ENCODE peak calls at places on chromosomes 1 and 21, in five cellular contexts. G is adipocyte, X is Caco-2, F is right cardiac atrium, B is left ventricle myocardium inferior. S is an unnamed sample.
A peak's percentile ranks its signal among the peaks of the same experiment; 100 is the strongest.

GRCh38 chr1:18927082-18927653 is 24.8 kb upstream of the ALDH4A1 start:
- DNase-seq in F (peak; percentile 49), G (no peak), B (no peak), X (no peak), S (no peak)

GRCh38 chr1:54028306-54029251 is 10.6 kb upstream of the LDLRAD1 start:
- DNase-seq in G (no peak), F (no peak), B (no peak), X (no peak), S (no peak)

GRCh38 chr1:198086051-198086745 is 70.6 kb upstream of the NEK7 start:
- DNase-seq in G (no peak), X (no peak), B (no peak), F (no peak), S (no peak)

GRCh38 chr1:197444754-197445153 is 176.7 kb downstream of the CRB1 start:
- DNase-seq in G (peak; percentile 34), B (no peak), X (no peak), F (no peak), S (no peak)

GRCh38 chr1:54940027-54940426 is 40.4 kb upstream of the TMEM61 start:
- DNase-seq in B (no peak), G (peak; percentile 24), F (no peak), X (no peak), S (no peak)

GRCh38 chr1:168913711-168914463 is 184.9 kb upstream of the DPT start:
- DNase-seq in G (no peak), X (no peak), B (no peak), F (no peak), S (no peak)

GRCh38 chr1:17563494-17564281 is 24.2 kb downstream of the ARHGEF10L start:
- DNase-seq in F (no peak), X (no peak), G (no peak), B (peak; percentile 59), S (no peak)

GRCh38 chr1:229203030-229203751 is 67.7 kb upstream of the RAB4A start:
- DNase-seq in F (no peak), X (peak; percentile 96), B (no peak), G (no peak), S (no peak)

GRCh38 chr1:77382361-77382760 is 100.5 kb downstream of the AK5 start:
- DNase-seq in B (no peak), F (no peak), X (no peak), G (no peak), S (no peak)

GRCh38 chr21:43767980-43768867 is 7.9 kb downstream of the CSTB start:
- DNase-seq in X (peak; percentile 77), G (peak; percentile 85), B (no peak), F (no peak), S (no peak)

GRCh38 chr1:222880586-222880985 is 65.7 kb downstream of the DISP1 start:
- DNase-seq in B (no peak), X (no peak), F (no peak), G (no peak), S (no peak)

GRCh38 chr1:212782422-212783154 is 9.0 kb downstream of the NSL1 start:
- DNase-seq in X (no peak), G (peak; percentile 73), B (no peak), F (no peak), S (no peak)

GRCh38 chr1:159800177-159800935 is 1.8 kb upstream of the FCRL6 start:
- DNase-seq in X (no peak), B (no peak), G (no peak), F (no peak), S (no peak)

GRCh38 chr21:36923270-36923669 is 43.2 kb downstream of the HLCS start:
- DNase-seq in G (no peak), X (no peak), F (no peak), B (no peak), S (no peak)

GRCh38 chr1:215597961-215598360 is 30.9 kb downstream of the KCTD3 start:
- DNase-seq in G (peak; percentile 54), X (no peak), B (no peak), F (no peak), S (no peak)

GRCh38 chr1:47232187-47232874 is at the start of gene TAL1:
- DNase-seq in F (peak; percentile 79), X (no peak), B (no peak), G (no peak), S (no peak)
- H3K4me3 ChIP-seq in F (peak within 1 kb of the TSS; percentile 47), X (peak within 1 kb of the TSS; percentile 73), B (peak within 1 kb of the TSS; percentile 68), G (peak within 1 kb of the TSS; percentile 52), S (peak within 1 kb of the TSS; percentile 18)

GRCh38 chr21:42068592-42068991 is 2.5 kb upstream of the UMODL1 start:
- DNase-seq in X (no peak), G (no peak), B (no peak), F (peak; percentile 9), S (no peak)

GRCh38 chr21:42071146-42071737 is at the start of gene UMODL1:
- DNase-seq in B (no peak), F (peak; percentile 49), G (no peak), X (no peak), S (no peak)

GRCh38 chr21:42068256-42068545 is 2.9 kb upstream of the UMODL1 start:
- DNase-seq in F (no peak), X (no peak), G (no peak), B (no peak), S (no peak)

GRCh38 chr21:42067531-42068255 is 3.4 kb upstream of the UMODL1 start:
- DNase-seq in F (peak; percentile 22), B (no peak), G (no peak), X (peak; percentile 60), S (no peak)

GRCh38 chr21:42069327-42069726 is 1.8 kb upstream of the UMODL1 start:
- DNase-seq in B (no peak), G (no peak), F (no peak), X (no peak), S (no peak)
- H3K27me3 ChIP-seq in B (peaks cover 76% of the 10 kb centered on the region), G (peaks cover 60% of the 10 kb centered on the region), F (no peaks in the 10 kb centered on the region), X (no peaks in the 10 kb centered on the region), S (no peaks in the 10 kb centered on the region)

DNA sequence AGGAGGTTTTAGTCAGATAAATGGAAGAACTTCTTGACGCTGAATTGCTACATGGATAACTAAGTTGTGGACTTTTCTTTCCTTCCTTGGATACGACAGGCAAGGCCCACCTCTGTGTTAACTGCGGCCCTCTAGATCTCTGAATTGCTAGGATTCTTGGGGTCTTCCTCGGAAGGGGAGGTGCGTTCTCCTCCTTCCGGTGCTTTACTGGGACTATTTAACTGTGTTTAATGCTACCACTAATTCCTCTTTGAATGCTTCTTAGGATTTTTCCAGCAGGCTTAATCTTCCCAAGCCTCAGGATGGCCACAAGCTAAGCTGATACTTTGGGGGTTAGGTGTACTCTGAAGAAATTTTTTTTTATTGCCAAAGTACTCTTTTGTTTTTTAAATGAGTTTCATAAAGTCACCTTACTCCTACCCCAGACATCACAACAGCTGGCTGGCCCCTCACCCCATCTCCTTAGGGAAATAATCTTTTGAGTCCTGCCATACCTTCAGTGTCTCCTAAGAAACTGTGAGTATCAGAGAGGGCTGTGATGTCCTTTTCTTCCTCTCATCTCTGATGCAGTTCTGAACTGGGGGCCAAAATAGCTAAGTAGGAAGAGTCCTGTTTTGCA is 21.4 kb downstream of the KIRREL1 start:
- DNase-seq in X (no peak), B (no peak), G (no peak), F (no peak), S (no peak)
- H3K4me1 ChIP-seq in X (peaks cover 63% of the 10 kb centered on the region), B (peaks cover 89% of the 10 kb centered on the region), G (peaks cover 78% of the 10 kb centered on the region), F (peaks cover 13% of the 10 kb centered on the region), S (no peaks in the 10 kb centered on the region)

DNA sequence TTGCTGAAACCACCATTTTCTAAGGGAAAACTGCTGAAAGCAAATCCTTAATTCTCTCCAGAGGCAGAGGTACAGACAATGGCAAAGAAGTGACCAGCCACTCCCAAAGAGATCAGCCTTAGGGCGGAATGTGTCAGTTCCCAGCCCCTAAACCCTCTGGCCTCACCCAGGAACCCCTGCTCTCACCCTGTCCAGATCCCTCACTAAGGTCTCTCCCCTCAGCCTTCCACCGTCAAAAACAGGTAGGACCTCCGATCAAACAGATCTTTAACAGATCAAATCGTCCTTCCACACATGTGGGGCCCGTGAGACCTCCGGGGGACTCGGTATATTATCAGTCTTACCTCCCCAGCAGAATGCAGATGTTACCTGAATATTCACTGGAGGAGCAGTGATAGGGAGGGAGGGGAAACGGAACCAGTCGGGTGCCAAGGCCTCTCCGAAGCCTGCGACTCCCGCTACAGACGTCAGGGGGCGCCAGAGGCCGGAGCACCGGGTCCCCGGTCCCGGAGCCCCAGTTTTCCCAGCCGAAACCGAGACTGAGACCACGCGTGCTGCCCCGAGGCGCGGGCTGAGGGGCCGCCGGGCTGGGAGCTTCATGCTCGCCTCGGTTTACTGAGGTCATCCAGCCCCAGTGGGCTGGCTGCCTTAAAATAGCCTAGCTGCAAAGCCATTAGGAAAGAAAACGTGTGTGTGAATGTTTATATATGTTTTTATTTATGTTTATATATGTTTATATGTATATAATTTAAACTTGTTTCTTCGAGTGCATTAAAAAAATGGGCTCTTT is 23.6 kb downstream of the GPA33 start:
- DNase-seq in G (peak; percentile 86), X (peak; percentile 69), B (peak; percentile 72), F (peak; percentile 91), S (peak; percentile 58)
- H3K4me3 ChIP-seq in G (no peak overlapping the region), X (peak overlapping the region; percentile 0), B (peak overlapping the region; percentile 42), F (no peak overlapping the region), S (no peak overlapping the region)

GRCh38 chr21:35510294-35510693 is 461.2 kb upstream of the RUNX1 start:
- DNase-seq in F (no peak), G (no peak), B (no peak), X (no peak), S (no peak)
- H3K27me3 ChIP-seq in F (no peaks in the 10 kb centered on the region), G (no peaks in the 10 kb centered on the region), B (peaks cover 61% of the 10 kb centered on the region), X (no peaks in the 10 kb centered on the region), S (no peaks in the 10 kb centered on the region)

DNA sequence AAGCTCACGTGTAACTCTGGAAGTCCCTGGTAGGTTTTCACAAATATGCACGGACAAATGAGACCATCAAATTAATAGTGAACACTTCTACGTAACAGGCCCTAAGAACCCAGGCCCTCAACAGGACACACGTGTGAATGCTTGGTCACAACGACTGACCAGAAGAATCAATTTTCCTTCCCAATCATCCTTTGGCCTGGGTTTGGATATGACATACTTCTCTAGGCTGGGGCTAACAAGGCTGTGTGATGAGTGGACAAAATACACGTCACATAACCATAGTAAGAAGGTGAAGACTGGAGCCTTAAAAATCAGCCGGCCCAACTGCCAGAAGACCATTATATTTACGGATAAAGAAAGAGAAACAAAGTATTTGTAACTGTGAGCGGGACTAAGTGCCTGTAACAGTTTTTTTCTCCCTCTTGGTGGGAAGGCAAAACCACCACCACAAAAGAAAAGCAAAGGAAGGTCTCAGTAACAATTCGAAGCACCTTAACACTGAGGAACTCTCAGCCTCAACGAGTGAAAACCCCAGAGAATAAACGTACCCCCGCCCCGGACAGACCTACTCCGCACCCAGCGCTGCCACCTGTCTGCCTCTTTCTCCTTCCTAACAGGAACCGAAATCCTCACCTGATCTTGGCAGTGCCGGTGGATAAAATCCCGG is 450 bp downstream of the SDE2 start:
- DNase-seq in F (no peak), G (peak; percentile 61), B (no peak), X (no peak), S (no peak)
- H3K4me1 ChIP-seq in F (peaks cover 2% of the 10 kb centered on the region), G (peaks cover 42% of the 10 kb centered on the region), B (peaks cover 84% of the 10 kb centered on the region), X (peaks cover 17% of the 10 kb centered on the region), S (peaks cover 41% of the 10 kb centered on the region)

GRCh38 chr1:2529776-2530500 is at the start of gene HES5:
- DNase-seq in B (peak; percentile 50), F (peak; percentile 81), G (peak; percentile 60), X (no peak), S (no peak)
- H3K4me3 ChIP-seq in B (peak within 1 kb of the TSS; percentile 70), F (peak within 1 kb of the TSS; percentile 52), G (no peak within 1 kb of the TSS), X (peak within 1 kb of the TSS; percentile 12), S (peak within 1 kb of the TSS; percentile 49)

S was measured in effector memory CD4-positive, alpha-beta T cell.